ENCODE peak calls at places on chromosomes 13 and 19, in five cellular contexts. One of them, this sample, is unnamed.

GRCh38 chr13:53159439-53159838 is 130.8 kb downstream of the OLFM4 start:
- DNase-seq in IMR-90: no peak
- DNase-seq in SK-N-SH: no peak
- DNase-seq in K562: no peak
- DNase-seq in GM12878: no peak
- DNase-seq in this sample: no peak

GRCh38 chr19:10173527-10173926 is 21.2 kb downstream of the DNMT1 start:
- DNase-seq in K562: no peak
- DNase-seq in IMR-90: peak; percentile 50
- DNase-seq in GM12878: no peak
- DNase-seq in SK-N-SH: no peak
- DNase-seq in this sample: no peak

GRCh38 chr19:55484571-55485438 is at the start of gene NAT14:
- DNase-seq in GM12878: no peak
- DNase-seq in IMR-90: peak; percentile 48
- DNase-seq in K562: peak; percentile 90
- DNase-seq in SK-N-SH: peak; percentile 97
- DNase-seq in this sample: peak; percentile 94

GRCh38 chr19:17095141-17095919 is 19.8 kb downstream of the MYO9B start:
- DNase-seq in GM12878: no peak
- DNase-seq in K562: no peak
- DNase-seq in SK-N-SH: no peak
- DNase-seq in IMR-90: peak; percentile 35
- DNase-seq in this sample: no peak

GRCh38 chr13:20828540-20829364 is 55.0 kb upstream of the EEF1AKMT1 start:
- DNase-seq in K562: peak; percentile 22
- DNase-seq in GM12878: peak; percentile 26
- DNase-seq in IMR-90: peak; percentile 64
- DNase-seq in SK-N-SH: peak; percentile 27
- DNase-seq in this sample: peak; percentile 40

GRCh38 chr19:18259848-18260247 is 14.4 kb downstream of the IQCN start:
- DNase-seq in GM12878: no peak
- DNase-seq in SK-N-SH: no peak
- DNase-seq in IMR-90: no peak
- DNase-seq in K562: no peak
- DNase-seq in this sample: no peak

GRCh38 chr13:97506511-97506910 is 72.5 kb downstream of the RAP2A start:
- DNase-seq in SK-N-SH: no peak
- DNase-seq in IMR-90: peak; percentile 74
- DNase-seq in GM12878: no peak
- DNase-seq in K562: no peak
- DNase-seq in this sample: no peak

GRCh38 chr13:93296584-93296983 is 70.0 kb downstream of the GPC6 start:
- DNase-seq in IMR-90: peak; percentile 7
- DNase-seq in SK-N-SH: no peak
- DNase-seq in GM12878: no peak
- DNase-seq in K562: no peak
- DNase-seq in this sample: no peak

GRCh38 chr19:14563989-14564650 is 7.7 kb downstream of the NDUFB7 start:
- DNase-seq in K562: peak; percentile 98
- DNase-seq in SK-N-SH: peak; percentile 88
- DNase-seq in IMR-90: no peak
- DNase-seq in GM12878: no peak
- DNase-seq in this sample: peak; percentile 79

GRCh38 chr19:29389495-29389894 is 136.3 kb upstream of the VSTM2B start:
- DNase-seq in SK-N-SH: no peak
- DNase-seq in K562: no peak
- DNase-seq in IMR-90: no peak
- DNase-seq in GM12878: no peak
- DNase-seq in this sample: no peak

GRCh38 chr19:38266070-38266469 is 1.7 kb downstream of the SPINT2 start:
- DNase-seq in K562: no peak
- DNase-seq in SK-N-SH: no peak
- DNase-seq in IMR-90: no peak
- DNase-seq in GM12878: no peak
- DNase-seq in this sample: no peak

GRCh38 chr19:4909172-4909896 is at the start of gene UHRF1:
- DNase-seq in GM12878: no peak
- DNase-seq in IMR-90: no peak
- DNase-seq in K562: peak; percentile 91
- DNase-seq in SK-N-SH: peak; percentile 93
- DNase-seq in this sample: peak; percentile 52

GRCh38 chr19:50449236-50449899 is 16.7 kb downstream of the MYBPC2 start:
- DNase-seq in K562: no peak
- DNase-seq in SK-N-SH: no peak
- DNase-seq in GM12878: no peak
- DNase-seq in IMR-90: no peak
- DNase-seq in this sample: peak; percentile 38

GRCh38 chr13:95355491-95355890 is 54.2 kb upstream of the ABCC4 start:
- DNase-seq in SK-N-SH: no peak
- DNase-seq in K562: no peak
- DNase-seq in IMR-90: peak; percentile 78
- DNase-seq in GM12878: no peak
- DNase-seq in this sample: no peak

GRCh38 chr19:6260912-6261636 is 18.7 kb downstream of the MLLT1 start:
- DNase-seq in K562: peak; percentile 60
- DNase-seq in IMR-90: peak; percentile 22
- DNase-seq in GM12878: no peak
- DNase-seq in SK-N-SH: peak; percentile 84
- DNase-seq in this sample: peak; percentile 33

GRCh38 chr19:17052439-17052838 is 22.8 kb downstream of the HAUS8 start:
- DNase-seq in K562: no peak
- DNase-seq in GM12878: no peak
- DNase-seq in SK-N-SH: peak; percentile 62
- DNase-seq in IMR-90: peak; percentile 59
- DNase-seq in this sample: no peak

GRCh38 chr19:43765109-43765876 is 10.5 kb upstream of the SMG9 start:
- DNase-seq in SK-N-SH: no peak
- DNase-seq in GM12878: peak; percentile 95
- DNase-seq in IMR-90: peak; percentile 97
- DNase-seq in K562: no peak
- DNase-seq in this sample: peak; percentile 93

GRCh38 chr13:22735381-22735995 is 445.3 kb upstream of the SGCG start:
- DNase-seq in K562: no peak
- DNase-seq in SK-N-SH: no peak
- DNase-seq in IMR-90: no peak
- DNase-seq in GM12878: no peak
- DNase-seq in this sample: peak; percentile 25

GRCh38 chr19:17656970-17657369 is 31.2 kb downstream of the UNC13A start:
- DNase-seq in K562: no peak
- DNase-seq in IMR-90: no peak
- DNase-seq in SK-N-SH: no peak
- DNase-seq in GM12878: no peak
- DNase-seq in this sample: no peak

GRCh38 chr13:71360041-71360440 is 507.0 kb downstream of the DACH1 start:
- DNase-seq in GM12878: no peak
- DNase-seq in K562: no peak
- DNase-seq in SK-N-SH: no peak
- DNase-seq in IMR-90: no peak
- DNase-seq in this sample: no peak

GRCh38 chr13:24032674-24033073 is 127.8 kb upstream of the SPATA13 start:
- DNase-seq in SK-N-SH: no peak
- DNase-seq in K562: no peak
- DNase-seq in IMR-90: peak; percentile 34
- DNase-seq in GM12878: no peak
- DNase-seq in this sample: no peak

GRCh38 chr19:10870955-10871603 is at the start of gene CARM1:
- DNase-seq in SK-N-SH: peak; percentile 100
- DNase-seq in K562: peak; percentile 99
- DNase-seq in GM12878: peak; percentile 79
- DNase-seq in IMR-90: peak; percentile 97
- DNase-seq in this sample: peak; percentile 97

GRCh38 chr19:17108453-17108784 is 32.8 kb downstream of the MYO9B start:
- DNase-seq in SK-N-SH: no peak
- DNase-seq in GM12878: no peak
- DNase-seq in K562: no peak
- DNase-seq in IMR-90: no peak
- DNase-seq in this sample: no peak

GRCh38 chr13:105518086-105518485 is 1017.4 kb downstream of the EFNB2 start:
- DNase-seq in K562: no peak
- DNase-seq in SK-N-SH: no peak
- DNase-seq in GM12878: no peak
- DNase-seq in IMR-90: peak; percentile 26
- DNase-seq in this sample: no peak

GRCh38 chr19:13978306-13978705 is 26.0 kb downstream of the DCAF15 start:
- DNase-seq in IMR-90: no peak
- DNase-seq in GM12878: no peak
- DNase-seq in K562: peak; percentile 51
- DNase-seq in SK-N-SH: peak; percentile 81
- DNase-seq in this sample: no peak

GRCh38 chr13:38908574-38908973 is 82.1 kb downstream of the STOML3 start:
- DNase-seq in IMR-90: no peak
- DNase-seq in GM12878: no peak
- DNase-seq in K562: no peak
- DNase-seq in SK-N-SH: no peak
- DNase-seq in this sample: no peak

GRCh38 chr19:49427855-49428546 is 2.8 kb downstream of the GFY start:
- DNase-seq in K562: peak; percentile 69
- DNase-seq in SK-N-SH: peak; percentile 70
- DNase-seq in IMR-90: no peak
- DNase-seq in GM12878: no peak
- DNase-seq in this sample: peak; percentile 62

GRCh38 chr19:49210108-49210900 is 52.7 kb downstream of the TRPM4 start:
- DNase-seq in K562: peak; percentile 93
- DNase-seq in SK-N-SH: peak; percentile 69
- DNase-seq in IMR-90: no peak
- DNase-seq in GM12878: no peak
- DNase-seq in this sample: peak; percentile 69

GRCh38 chr13:27379694-27380596 is 44.5 kb upstream of the GTF3A start:
- DNase-seq in IMR-90: peak; percentile 35
- DNase-seq in SK-N-SH: peak; percentile 69
- DNase-seq in GM12878: no peak
- DNase-seq in K562: peak; percentile 66
- DNase-seq in this sample: peak; percentile 67

GRCh38 chr19:1616875-1617274 is 11.6 kb upstream of the UQCR11 start:
- DNase-seq in IMR-90: no peak
- DNase-seq in GM12878: no peak
- DNase-seq in K562: no peak
- DNase-seq in SK-N-SH: no peak
- DNase-seq in this sample: no peak

GRCh38 chr13:97944396-97945029 is 9.0 kb upstream of the IPO5 start:
- DNase-seq in SK-N-SH: no peak
- DNase-seq in K562: no peak
- DNase-seq in GM12878: no peak
- DNase-seq in IMR-90: peak; percentile 62
- DNase-seq in this sample: no peak

GRCh38 chr19:10335149-10336053 is 2.1 kb upstream of the RAVER1 start:
- DNase-seq in K562: no peak
- DNase-seq in SK-N-SH: no peak
- DNase-seq in GM12878: no peak
- DNase-seq in IMR-90: no peak
- DNase-seq in this sample: no peak

GRCh38 chr19:57934820-57935665 is at the start of gene ZNF418:
- DNase-seq in GM12878: peak; percentile 55
- DNase-seq in SK-N-SH: no peak
- DNase-seq in IMR-90: peak; percentile 84
- DNase-seq in K562: no peak
- DNase-seq in this sample: peak; percentile 19
- TF ChIP-seq RCOR1 in GM12878: no peak
- TF ChIP-seq RCOR1 in SK-N-SH: no peak
- TF ChIP-seq RCOR1 in IMR-90: no peak
- TF ChIP-seq RCOR1 in K562: no peak
- TF ChIP-seq RCOR1 in this sample: no peak

GRCh38 chr13:77305276-77305675 is 21.6 kb downstream of the MYCBP2 start:
- DNase-seq in IMR-90: no peak
- DNase-seq in SK-N-SH: no peak
- DNase-seq in K562: no peak
- DNase-seq in GM12878: no peak
- DNase-seq in this sample: no peak

GRCh38 chr13:77298403-77298802 is 28.5 kb downstream of the MYCBP2 start:
- DNase-seq in IMR-90: no peak
- DNase-seq in K562: no peak
- DNase-seq in GM12878: no peak
- DNase-seq in SK-N-SH: no peak
- DNase-seq in this sample: no peak

GRCh38 chr13:77300176-77301141 is 26.4 kb downstream of the MYCBP2 start:
- DNase-seq in SK-N-SH: no peak
- DNase-seq in GM12878: no peak
- DNase-seq in IMR-90: peak; percentile 86
- DNase-seq in K562: no peak
- DNase-seq in this sample: peak; percentile 6

DNA sequence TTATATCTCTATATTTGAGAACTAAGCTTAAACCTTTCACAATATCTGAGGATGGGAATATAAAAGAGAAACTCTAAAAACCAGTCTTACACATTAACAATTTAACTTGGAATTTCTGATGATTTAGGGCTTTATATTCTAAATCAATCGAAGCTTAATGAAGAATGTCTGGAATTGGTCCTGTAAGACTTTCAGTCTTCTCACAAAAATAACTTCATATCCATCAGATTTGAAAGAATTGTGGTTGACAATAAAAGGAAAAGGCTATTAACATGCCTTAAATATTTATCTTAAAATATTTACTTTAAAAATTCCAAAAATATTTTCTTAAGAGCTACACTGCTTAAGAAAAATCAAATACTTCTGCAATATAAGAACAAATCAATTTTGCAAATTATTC is 27.3 kb downstream of the MYCBP2 start:
- DNase-seq in SK-N-SH: no peak
- DNase-seq in GM12878: no peak
- DNase-seq in IMR-90: no peak
- DNase-seq in K562: no peak
- DNase-seq in this sample: no peak
- H3K4me3 ChIP-seq in SK-N-SH: no peak overlapping the region
- H3K4me3 ChIP-seq in GM12878: no peak overlapping the region
- H3K4me3 ChIP-seq in IMR-90: no peak overlapping the region
- H3K4me3 ChIP-seq in K562: no peak overlapping the region
- H3K4me3 ChIP-seq in this sample: no peak overlapping the region

DNA sequence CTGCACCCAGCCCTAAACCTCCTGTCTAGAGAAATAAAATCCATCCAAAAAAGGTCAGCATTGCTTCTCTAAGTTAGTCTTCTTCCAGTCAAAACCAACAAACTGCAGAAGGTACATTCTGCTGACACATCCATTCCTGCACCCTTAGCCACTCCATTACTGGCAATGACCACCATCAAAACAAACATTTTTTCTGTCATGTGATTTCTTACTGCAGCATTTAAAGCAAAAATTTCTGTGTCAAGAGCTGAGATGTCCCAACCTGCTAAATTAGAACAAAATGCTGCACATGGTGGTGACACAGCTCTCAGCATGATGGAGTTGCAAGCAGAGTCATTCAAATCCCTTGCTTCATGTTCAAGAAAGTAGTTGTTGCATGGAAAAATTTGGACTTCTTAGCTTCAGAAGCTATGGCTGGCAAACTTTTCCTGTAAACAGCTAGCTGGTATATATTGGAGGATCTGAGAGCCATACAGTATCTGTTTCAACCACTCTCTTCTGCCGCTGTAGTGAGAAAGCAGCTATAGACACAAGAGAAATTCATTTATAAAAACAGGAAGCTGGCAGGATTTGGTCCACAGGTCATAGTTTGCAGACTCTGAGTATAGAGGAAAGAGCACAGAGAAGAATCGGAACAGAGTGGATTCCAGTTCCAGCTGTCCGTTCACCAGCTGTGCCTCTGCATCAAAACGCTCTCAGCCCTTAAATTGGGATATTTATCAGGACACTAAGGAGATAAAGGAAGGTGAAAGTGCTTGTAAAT is 17.4 kb downstream of the RUBCNL start:
- DNase-seq in IMR-90: peak; percentile 68
- DNase-seq in K562: no peak
- DNase-seq in GM12878: no peak
- DNase-seq in SK-N-SH: no peak
- DNase-seq in this sample: no peak
- TF ChIP-seq SMC3 in IMR-90: no peak
- TF ChIP-seq SMC3 in K562: no peak
- TF ChIP-seq SMC3 in GM12878: no peak
- TF ChIP-seq SMC3 in SK-N-SH: no peak
- TF ChIP-seq SMC3 in this sample: no peak

GRCh38 chr13:48892311-48892710 is 83.4 kb upstream of the FNDC3A start:
- DNase-seq in K562: no peak
- DNase-seq in SK-N-SH: no peak
- DNase-seq in IMR-90: peak; percentile 92
- DNase-seq in GM12878: no peak
- DNase-seq in this sample: peak; percentile 36
- TF ChIP-seq RCOR1 in K562: no peak
- TF ChIP-seq RCOR1 in SK-N-SH: no peak
- TF ChIP-seq RCOR1 in IMR-90: no peak
- TF ChIP-seq RCOR1 in GM12878: no peak
- TF ChIP-seq RCOR1 in this sample: no peak